ENCODE peak calls at places on chromosomes 11 and 22, in six cellular contexts. A is neuronal stem cell, W is H9, P is mesenchymal stem cell, I is H1, M is trophoblast cell. T is an unnamed sample.

GRCh38 chr11:17230867-17231851 is 23.4 kb upstream of the PIK3C2A start:
- DNase-seq in A (no peak), W (no peak), P (no peak), I (no peak), M (no peak), T (no peak)

GRCh38 chr22:25806579-25806978 is 64.6 kb downstream of the MYO18B start:
- DNase-seq in A (no peak), W (no peak), P (no peak), I (no peak), M (no peak), T (no peak)

GRCh38 chr22:39439170-39439569 is 17.6 kb upstream of the MGAT3 start:
- DNase-seq in A (no peak), W (no peak), P (peak), I (no peak), M (peak), T (peak)

GRCh38 chr11:7514099-7514725 is 413 bp downstream of the PPFIBP2 start:
- DNase-seq in A (no peak), W (no peak), P (peak), I (no peak), M (no peak), T (no peak)

GRCh38 chr11:3123316-3123715 is 41.8 kb downstream of the OSBPL5 start:
- DNase-seq in A (no peak), W (peak), P (no peak), I (no peak), M (no peak), T (no peak)

GRCh38 chr22:24775769-24776492 is 1.4 kb upstream of the PIWIL3 start:
- DNase-seq in A (no peak), W (no peak), P (no peak), I (no peak), M (peak), T (peak)

GRCh38 chr11:131867457-131868257 is 497.2 kb downstream of the NTM start:
- DNase-seq in A (peak), W (peak), P (peak), I (peak), M (peak), T (peak)

GRCh38 chr11:20005747-20006146 is 154.5 kb downstream of the DBX1 start:
- DNase-seq in A (no peak), W (no peak), P (no peak), I (no peak), M (peak), T (no peak)

GRCh38 chr11:99693941-99694492 is 673.3 kb downstream of the CNTN5 start:
- DNase-seq in A (no peak), W (no peak), P (peak), I (no peak), M (no peak), T (peak)

GRCh38 chr11:45089251-45089650 is 57.2 kb upstream of the PRDM11 start:
- DNase-seq in A (no peak), W (no peak), P (peak), I (no peak), M (peak), T (peak)

GRCh38 chr11:73330569-73331093 is 22.6 kb downstream of the ARHGEF17 start:
- DNase-seq in A (no peak), W (no peak), P (peak), I (no peak), M (no peak), T (peak)

GRCh38 chr22:30492144-30492543 is 13.4 kb downstream of the SEC14L4 start:
- DNase-seq in A (no peak), W (no peak), P (no peak), I (no peak), M (no peak), T (no peak)

GRCh38 chr22:50251472-50252054 is 498 bp upstream of the HDAC10 start:
- DNase-seq in A (no peak), W (no peak), P (no peak), I (no peak), M (no peak), T (no peak)
- H3K14ac ChIP-seq in A (peak), W (peak), P (no peak), I (no peak), M (peak), T (no peak)

DNA sequence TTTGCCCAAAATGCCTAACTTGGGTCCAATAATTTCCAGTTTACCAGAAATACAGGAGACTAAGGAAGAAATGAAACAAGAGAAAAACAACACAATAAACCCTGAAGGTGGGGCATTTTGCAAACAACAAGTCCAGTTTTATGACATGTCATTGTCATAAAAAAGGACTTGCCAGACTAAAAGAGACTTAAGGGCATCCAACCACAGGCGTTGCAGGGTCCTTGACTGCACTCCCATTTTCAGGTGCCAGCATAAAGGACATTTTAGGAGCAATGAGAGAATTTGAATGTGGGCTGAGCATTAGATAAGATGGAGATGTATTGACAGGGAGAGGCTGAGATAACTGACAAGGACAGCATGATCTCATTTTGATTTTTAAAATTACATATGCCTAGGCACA is 28.1 kb upstream of the DAGLA start:
- DNase-seq in A (no peak), W (no peak), P (no peak), I (no peak), M (no peak), T (no peak)
- H3K14ac ChIP-seq in A (no peak), W (no peak), P (no peak), I (no peak), M (no peak), T (no peak)

GRCh38 chr11:22830082-22830414 is 447 bp upstream of the SVIP start:
- DNase-seq in A (no peak), W (no peak), P (no peak), I (no peak), M (no peak), T (no peak)

GRCh38 chr11:22832315-22833041 is 2.9 kb upstream of the SVIP start:
- DNase-seq in A (no peak), W (no peak), P (peak), I (no peak), M (no peak), T (no peak)

GRCh38 chr11:22829231-22830081 is at the start of gene SVIP:
- DNase-seq in A (peak), W (peak), P (peak), I (peak), M (peak), T (peak)

DNA sequence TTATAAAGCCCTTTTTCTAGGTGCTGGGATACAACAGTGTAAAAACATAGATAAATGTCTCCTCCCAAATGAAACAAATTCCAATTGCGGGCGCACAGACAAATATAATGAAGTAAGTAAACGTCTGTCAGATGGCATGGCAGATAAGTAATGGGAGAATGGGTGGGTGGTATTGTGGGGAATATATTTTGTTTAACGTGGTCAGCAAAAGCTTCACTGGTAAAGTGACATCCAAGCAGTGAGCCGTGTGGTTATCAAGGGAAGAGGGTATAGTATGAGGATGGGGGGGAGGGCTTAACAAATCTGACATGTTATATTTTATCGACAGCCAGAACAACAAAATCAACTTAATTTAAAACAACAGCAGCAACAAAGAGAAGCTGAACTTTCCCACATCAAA is 1.2 kb downstream of the SVIP start:
- DNase-seq in A (no peak), W (no peak), P (no peak), I (no peak), M (no peak), T (no peak)
- H3K14ac ChIP-seq in A (no peak), W (no peak), P (no peak), I (no peak), M (no peak), T (no peak)

DNA sequence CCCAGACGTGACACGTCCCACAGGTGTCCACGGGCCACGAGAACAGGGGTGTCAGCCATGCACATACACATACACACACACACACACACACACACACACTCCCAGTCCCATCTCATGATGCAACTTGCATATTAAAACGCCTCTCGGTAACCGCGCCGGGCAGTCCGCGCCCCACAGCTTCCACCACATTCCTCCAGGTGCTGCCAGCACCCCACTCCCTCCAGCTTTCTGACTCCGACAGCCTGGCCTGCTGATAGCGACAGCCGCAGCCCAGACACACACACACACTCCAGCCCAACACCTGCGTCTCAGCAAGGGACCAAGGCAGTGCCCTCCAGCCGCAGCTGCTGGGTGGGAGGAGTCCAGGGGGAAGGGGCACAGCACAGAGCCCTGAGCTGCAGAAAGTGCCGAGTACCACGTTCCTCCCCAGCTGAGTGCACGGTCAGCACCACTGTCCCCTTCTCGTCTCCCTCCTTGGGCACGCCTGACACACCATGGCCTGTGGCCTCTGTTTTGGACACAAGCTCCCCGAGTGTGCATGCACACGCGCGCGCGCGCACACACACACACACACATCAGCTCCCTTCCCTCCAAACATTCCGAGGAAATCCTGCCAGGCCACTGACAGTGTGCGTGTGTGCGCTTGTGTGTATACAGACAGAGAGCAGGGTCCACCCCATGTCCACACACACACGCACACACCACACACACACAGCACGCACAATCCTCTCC is 1.3 kb downstream of the ELFN2 start:
- DNase-seq in A (no peak), W (peak), P (peak), I (no peak), M (no peak), T (peak)
- H3K14ac ChIP-seq in A (peak), W (no peak), P (peak), I (no peak), M (no peak), T (peak)

DNA sequence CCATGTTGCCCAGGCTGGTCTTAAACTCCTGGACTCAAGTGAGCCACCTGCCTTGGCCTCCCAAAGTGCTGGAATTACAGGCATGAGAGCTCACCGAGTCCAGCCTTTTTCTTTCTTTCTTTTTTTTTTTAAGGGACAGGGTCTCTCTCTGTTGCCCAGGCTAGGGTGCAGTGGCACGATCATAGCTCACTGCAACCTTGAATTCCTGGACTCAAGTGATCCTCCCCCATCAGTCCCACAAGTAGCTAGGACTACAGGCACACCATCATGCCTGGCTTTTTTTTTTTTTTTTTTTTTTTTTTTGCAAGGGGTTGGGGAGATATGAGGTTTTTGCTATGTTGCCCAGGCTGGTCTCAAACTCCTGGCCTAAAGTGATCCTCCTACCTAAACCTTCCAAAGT is 78.5 kb downstream of the MRTFA start:
- DNase-seq in A (no peak), W (no peak), P (no peak), I (no peak), M (no peak), T (no peak)
- H3K14ac ChIP-seq in A (no peak), W (no peak), P (no peak), I (no peak), M (no peak), T (no peak)

GRCh38 chr11:18265949-18266348 is at the start of gene SAA1:
- DNase-seq in A (no peak), W (no peak), P (peak), I (no peak), M (peak), T (no peak)

GRCh38 chr11:18259259-18259658 is 6.8 kb upstream of the SAA1 start:
- DNase-seq in A (no peak), W (no peak), P (no peak), I (no peak), M (no peak), T (no peak)

GRCh38 chr11:18261721-18262120 is 4.3 kb upstream of the SAA1 start:
- DNase-seq in A (no peak), W (no peak), P (no peak), I (no peak), M (no peak), T (no peak)

GRCh38 chr11:18264677-18265542 is 1.2 kb upstream of the SAA1 start:
- DNase-seq in A (no peak), W (no peak), P (no peak), I (no peak), M (no peak), T (no peak)

DNA sequence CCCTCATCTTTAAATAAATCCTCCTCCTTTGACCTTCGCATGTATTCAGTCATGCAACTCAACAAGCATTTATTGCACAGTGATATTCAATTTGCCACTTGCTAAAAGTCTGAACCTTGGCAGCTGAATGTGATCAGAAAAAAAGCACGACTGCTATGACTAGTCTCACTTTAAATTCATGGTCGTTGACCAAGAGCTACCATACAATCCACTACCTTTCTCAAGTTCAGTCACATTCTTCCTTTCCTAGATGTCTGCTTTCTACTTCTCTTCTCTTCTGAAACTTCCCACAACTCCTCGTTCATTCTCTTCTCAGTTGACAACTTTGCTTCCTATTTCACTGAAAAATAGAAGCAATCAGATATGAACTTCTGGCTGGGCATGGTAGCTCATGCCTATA is 2.0 kb upstream of the SAA1 start:
- DNase-seq in A (no peak), W (no peak), P (no peak), I (no peak), M (no peak), T (no peak)
- H3K14ac ChIP-seq in A (no peak), W (no peak), P (no peak), I (no peak), M (no peak), T (no peak)